ENCODE peak calls at places on chromosome 20, in four cellular contexts. A is H1, B is IMR-90, L is neuronal stem cell. U is an unnamed sample.

GRCh38 chr20:44733341-44734069 is 12.2 kb upstream of the KCNK15 start:
- DNase-seq in A (no peak), B (peak; percentile 65), L (peak; percentile 47), U (peak; percentile 70)

GRCh38 chr20:59153355-59153681 is 10.3 kb upstream of the ZNF831 start:
- DNase-seq in A (no peak), B (no peak), L (no peak), U (no peak)

GRCh38 chr20:59606566-59606965 is 2.2 kb downstream of the PHACTR3 start:
- DNase-seq in A (no peak), B (no peak), L (no peak), U (no peak)

GRCh38 chr20:3539708-3540107 is 68.9 kb downstream of the ATRN start:
- DNase-seq in A (no peak), B (no peak), L (no peak), U (no peak)

GRCh38 chr20:10427060-10427692 is 6.8 kb downstream of the MKKS start:
- DNase-seq in A (no peak), B (peak; percentile 74), L (peak; percentile 42), U (peak; percentile 80)

GRCh38 chr20:10079964-10080363 is 45.2 kb downstream of the ANKEF1 start:
- DNase-seq in A (no peak), B (peak; percentile 69), L (no peak), U (peak; percentile 18)

GRCh38 chr20:33865761-33866160 is 54.6 kb downstream of the CHMP4B start:
- DNase-seq in A (no peak), B (no peak), L (no peak), U (no peak)

GRCh38 chr20:34546751-34547181 is 11.8 kb upstream of the MAP1LC3A start:
- DNase-seq in A (no peak), B (no peak), L (no peak), U (no peak)

GRCh38 chr20:22582386-22582959 is 1.9 kb downstream of the FOXA2 start:
- DNase-seq in A (no peak), B (no peak), L (no peak), U (no peak)

GRCh38 chr20:61424628-61425420 is 172.8 kb downstream of the CDH4 start:
- DNase-seq in A (no peak), B (no peak), L (no peak), U (no peak)

GRCh38 chr20:24337074-24337473 is 132.4 kb upstream of the SYNDIG1 start:
- DNase-seq in A (no peak), B (peak; percentile 35), L (no peak), U (no peak)

GRCh38 chr20:15196580-15197255 is 859.3 kb upstream of the FLRT3 start:
- DNase-seq in A (no peak), B (no peak), L (no peak), U (no peak)

GRCh38 chr20:14245368-14245970 is 91.9 kb downstream of the FLRT3 start:
- DNase-seq in A (no peak), B (peak; percentile 35), L (no peak), U (peak; percentile 8)

GRCh38 chr20:35116258-35116657 is 23.7 kb upstream of the TRPC4AP start:
- DNase-seq in A (no peak), B (no peak), L (no peak), U (no peak)

GRCh38 chr20:44703956-44704488 is 11.1 kb upstream of the CCN5 start:
- DNase-seq in A (no peak), B (no peak), L (no peak), U (no peak)

GRCh38 chr20:62064788-62065668 is 653 bp downstream of the TAF4 start:
- DNase-seq in A (no peak), B (no peak), L (no peak), U (no peak)

GRCh38 chr20:40497781-40498691 is 191.0 kb downstream of the MAFB start:
- DNase-seq in A (no peak), B (no peak), L (no peak), U (peak; percentile 73)

GRCh38 chr20:10490706-10491105 is 55.6 kb downstream of the SLX4IP start:
- DNase-seq in A (no peak), B (peak; percentile 21), L (no peak), U (no peak)

GRCh38 chr20:20365593-20365992 is 2.3 kb upstream of the INSM1 start:
- DNase-seq in A (no peak), B (no peak), L (no peak), U (no peak)

GRCh38 chr20:16701296-16701695 is 28.5 kb upstream of the SNRPB2 start:
- DNase-seq in A (no peak), B (no peak), L (no peak), U (no peak)

GRCh38 chr20:53023717-53024116 is 51.6 kb downstream of the TSHZ2 start:
- DNase-seq in A (no peak), B (no peak), L (no peak), U (peak; percentile 38)

GRCh38 chr20:44427804-44428173 is 47.9 kb upstream of the TTPAL start:
- DNase-seq in A (no peak), B (no peak), L (no peak), U (no peak)

GRCh38 chr20:13524339-13524738 is 114.4 kb downstream of the TASP1 start:
- DNase-seq in A (no peak), B (no peak), L (no peak), U (no peak)

GRCh38 chr20:34952676-34953075 is 2.9 kb downstream of the GSS start:
- DNase-seq in A (no peak), B (peak; percentile 19), L (no peak), U (no peak)

GRCh38 chr20:4476903-4477302 is 244.8 kb upstream of the PRND start:
- DNase-seq in A (no peak), B (no peak), L (no peak), U (no peak)

GRCh38 chr20:23404196-23404595 is 17.1 kb downstream of the NAPB start:
- DNase-seq in A (no peak), B (peak; percentile 67), L (no peak), U (peak; percentile 74)

GRCh38 chr20:8094845-8095244 is 37.2 kb upstream of the PLCB1 start:
- DNase-seq in A (no peak), B (peak; percentile 56), L (no peak), U (no peak)

GRCh38 chr20:9126527-9126926 is 57.6 kb downstream of the PLCB4 start:
- DNase-seq in A (no peak), B (no peak), L (no peak), U (no peak)

GRCh38 chr20:62364911-62365736 is 2.0 kb downstream of the LAMA5 start:
- DNase-seq in A (no peak), B (no peak), L (no peak), U (no peak)

GRCh38 chr20:595330-596308 is 14.5 kb downstream of the TCF15 start:
- DNase-seq in A (no peak), B (no peak), L (no peak), U (no peak)

GRCh38 chr20:24102749-24103148 is 114.2 kb upstream of the GGTLC1 start:
- DNase-seq in A (no peak), B (no peak), L (no peak), U (no peak)

GRCh38 chr20:32249030-32249738 is 28.3 kb upstream of the KIF3B start:
- DNase-seq in A (no peak), B (no peak), L (no peak), U (no peak)

DNA sequence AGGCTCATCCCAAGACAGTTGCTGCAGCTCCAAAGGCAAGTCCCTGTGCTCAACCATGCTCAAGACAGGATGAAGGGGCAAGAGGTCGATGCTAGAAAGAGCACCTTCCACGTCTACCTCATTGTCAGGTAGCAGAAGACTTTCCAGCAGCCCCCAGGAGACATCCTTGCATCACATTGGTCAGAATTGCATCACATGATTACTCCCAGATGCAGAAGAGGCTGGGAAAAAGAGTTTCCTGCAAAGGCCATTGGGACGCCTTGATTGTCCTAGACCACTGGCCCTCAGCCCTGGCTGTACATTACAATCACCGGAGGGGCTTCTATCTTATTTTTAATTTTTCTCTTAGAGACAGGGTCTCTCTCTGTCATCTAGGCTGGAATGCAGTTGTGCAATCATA is 17.3 kb upstream of the ZNF334 start:
- DNase-seq in A (no peak), B (no peak), L (no peak), U (no peak)
- H3K18ac ChIP-seq in A (no peak overlapping the region), B (no peak overlapping the region), L (no peak overlapping the region), U (no peak overlapping the region)

DNA sequence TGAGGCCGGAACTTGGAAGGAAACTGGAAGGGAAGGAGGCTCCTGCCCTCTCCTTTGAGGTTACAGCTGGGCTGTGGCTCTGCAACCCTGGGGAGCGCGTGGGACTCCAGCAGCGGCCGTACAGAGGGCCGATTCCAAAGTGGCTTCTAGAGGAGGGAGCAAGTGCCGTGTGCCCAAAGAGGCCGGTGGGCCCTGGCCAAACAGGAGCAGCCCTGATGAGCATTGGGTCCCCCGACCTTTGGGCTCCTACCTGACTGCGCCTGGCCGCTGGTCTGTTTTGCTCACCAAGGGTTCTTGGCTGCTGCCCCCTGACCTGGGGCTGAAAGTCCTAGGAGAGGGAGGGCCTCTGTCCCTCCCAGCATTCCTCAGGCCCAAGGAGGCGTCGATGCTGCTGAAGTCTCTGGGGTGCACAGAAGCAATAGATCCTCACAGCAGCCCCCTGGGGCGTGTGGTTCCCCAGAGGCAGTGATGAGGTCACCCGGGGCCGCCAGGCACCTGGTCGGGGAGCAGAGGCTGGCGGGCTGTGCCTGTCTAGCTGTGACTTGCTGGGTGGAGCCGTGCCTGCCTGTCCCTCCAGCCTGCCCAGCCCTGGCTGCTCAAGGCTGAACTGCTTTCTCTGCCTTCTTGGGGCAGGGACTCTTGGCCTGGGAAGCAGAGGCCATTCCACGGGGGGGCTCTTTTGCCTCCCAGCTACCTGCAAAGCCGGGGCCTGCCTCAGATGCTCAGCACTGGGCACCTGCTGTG is 9.8 kb downstream of the RBM38 start:
- DNase-seq in A (no peak), B (no peak), L (no peak), U (no peak)
- H3K4me3 ChIP-seq in A (no peak overlapping the region), B (no peak overlapping the region), L (no peak overlapping the region), U (no peak overlapping the region)

DNA sequence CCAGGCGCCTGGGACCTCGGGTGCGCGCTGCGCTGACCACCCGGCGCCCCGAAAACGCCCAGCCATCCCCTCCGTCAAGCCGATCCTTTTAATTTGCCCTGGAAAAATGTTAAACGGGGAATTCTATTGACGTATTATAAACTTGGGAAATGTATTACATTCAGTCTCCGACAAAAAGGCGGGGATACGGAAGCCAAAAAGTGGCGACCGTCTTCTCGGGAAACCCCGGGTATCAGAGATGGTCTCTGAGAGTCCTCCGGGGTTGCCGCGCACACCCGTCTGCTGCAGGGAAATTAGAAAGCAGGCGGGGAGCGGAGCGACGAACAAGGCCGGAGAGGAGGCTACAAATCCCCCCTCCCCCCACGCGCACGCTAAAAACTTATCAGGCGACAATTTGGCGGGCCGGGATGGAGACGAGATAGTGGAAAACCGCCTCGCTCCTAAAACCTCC is 1.5 kb downstream of the SALL4 start:
- DNase-seq in A (no peak), B (no peak), L (no peak), U (peak; percentile 54)
- H3K18ac ChIP-seq in A (peak overlapping the region; percentile 95), B (no peak overlapping the region), L (peak overlapping the region; percentile 100), U (peak overlapping the region; percentile 82)

DNA sequence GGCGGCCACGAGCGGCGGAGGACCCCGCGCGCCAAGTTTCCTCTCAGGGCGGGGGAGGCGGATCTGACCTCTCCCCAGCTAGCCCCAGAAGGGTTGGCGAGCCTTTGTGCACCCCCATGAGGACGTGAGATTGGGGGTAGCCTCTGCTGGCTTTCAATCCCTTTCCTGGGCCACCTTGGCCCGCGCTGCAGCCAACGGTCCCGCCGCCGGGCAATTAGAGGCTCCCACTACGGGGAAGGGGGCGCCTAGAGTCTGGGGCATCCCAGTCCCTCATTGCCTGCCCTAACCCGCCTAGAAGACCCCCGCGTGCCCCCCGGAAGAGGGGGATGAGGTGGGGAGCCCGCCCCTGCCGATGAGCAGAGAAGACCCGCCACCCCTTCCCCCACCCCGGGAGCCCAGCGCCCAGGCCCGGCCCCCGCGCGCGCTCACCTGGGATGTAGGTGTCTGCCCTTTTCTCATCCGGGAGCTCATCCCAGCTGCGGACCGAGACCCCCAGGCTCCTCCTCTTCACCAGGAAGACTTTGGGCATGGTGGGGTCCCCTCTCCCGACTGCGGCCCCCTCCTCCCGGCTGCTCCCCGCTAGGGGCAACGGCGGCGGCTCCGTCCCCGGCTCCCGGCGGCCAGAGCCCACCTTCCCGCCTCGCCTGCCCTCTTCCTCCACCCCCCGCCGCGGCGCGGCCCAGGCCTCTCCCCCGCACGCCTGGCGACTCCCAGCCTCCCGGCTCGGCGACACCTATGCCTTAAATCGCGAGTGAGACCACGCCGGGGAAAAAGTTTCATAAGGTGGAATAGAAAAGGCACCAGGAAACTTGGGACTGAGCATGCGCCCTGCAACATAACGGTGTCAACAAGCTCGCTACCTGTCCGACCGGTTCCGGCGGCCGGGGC is at the start of gene OVOL2:
- DNase-seq in A (no peak), B (no peak), L (no peak), U (no peak)
- H3K4me3 ChIP-seq in A (peak within 1 kb of the TSS; percentile 50), B (no peak within 1 kb of the TSS), L (no peak within 1 kb of the TSS), U (no peak within 1 kb of the TSS)

U was measured in mesenchymal stem cell.